ENCODE peak calls at places on chromosome 7, in eight cellular contexts. Q is IMR-90; J is neural crest cell; P is non-pigmented ciliary epithelial cell; R is Calu3; C is activated naive CD8-positive, alpha-beta T cell treated with anti-CD3 and anti-CD28 coated beads, Interleukin-2, amount 50 U/mL, for 24 hours; S is fibroblast of gingiva; V is CD4-positive, alpha-beta memory T cell. F is an unnamed sample.

GRCh38 chr7:91720255-91720937 is 160.1 kb downstream of the MTERF1 start:
- DNase-seq in Q (peak), J (no peak), P (no peak), R (no peak), C (no peak), S (peak), V (no peak), F (peak)

GRCh38 chr7:16754869-16755317 is 1.3 kb downstream of the TSPAN13 start:
- DNase-seq in Q (no peak), J (no peak), P (no peak), R (no peak), C (no peak), S (no peak), V (no peak), F (no peak)

GRCh38 chr7:30510124-30511074 is 5.8 kb upstream of the GGCT start:
- DNase-seq in Q (peak), J (no peak), P (no peak), R (peak), C (peak), S (peak), V (peak), F (no peak)

GRCh38 chr7:116290740-116291139 is 80.4 kb downstream of the TES start:
- DNase-seq in Q (no peak), J (no peak), P (no peak), R (no peak), C (no peak), S (no peak), V (no peak), F (no peak)

GRCh38 chr7:102426268-102427031 is 6.9 kb upstream of the ORAI2 start:
- DNase-seq in Q (no peak), J (no peak), P (no peak), R (no peak), C (peak), S (no peak), V (peak), F (no peak)

GRCh38 chr7:154568346-154568745 is 434.6 kb downstream of the PAXIP1 start:
- DNase-seq in Q (no peak), J (no peak), P (no peak), R (no peak), C (no peak), S (no peak), V (no peak), F (no peak)

GRCh38 chr7:92621641-92622429 is 31.6 kb upstream of the FAM133B start:
- DNase-seq in Q (no peak), J (no peak), P (no peak), R (no peak), C (no peak), S (no peak), V (no peak), F (peak)

GRCh38 chr7:46658281-46658680 is 737.2 kb upstream of the IGFBP3 start:
- DNase-seq in Q (no peak), J (no peak), P (no peak), R (no peak), C (no peak), S (no peak), V (no peak), F (no peak)

GRCh38 chr7:151897201-151897711 is 20.3 kb upstream of the PRKAG2 start:
- DNase-seq in Q (no peak), J (no peak), P (no peak), R (no peak), C (no peak), S (no peak), V (no peak), F (no peak)

GRCh38 chr7:18855796-18856195 is 261.6 kb downstream of the TWIST1 start:
- DNase-seq in Q (peak), J (no peak), P (no peak), R (no peak), C (no peak), S (peak), V (no peak), F (peak)

GRCh38 chr7:44189286-44189992 is at the start of gene GCK:
- DNase-seq in Q (no peak), J (no peak), P (no peak), R (no peak), C (no peak), S (no peak), V (no peak), F (no peak)

GRCh38 chr7:20598479-20599419 is 16.7 kb upstream of the ABCB5 start:
- DNase-seq in Q (peak), J (no peak), P (peak), R (peak), C (no peak), S (peak), V (peak), F (peak)

GRCh38 chr7:39979406-39980073 is 29.5 kb downstream of the CDK13 start:
- DNase-seq in Q (no peak), J (no peak), P (no peak), R (no peak), C (no peak), S (no peak), V (peak), F (no peak)

GRCh38 chr7:2409745-2410414 is 6.5 kb downstream of the CHST12 start:
- DNase-seq in Q (no peak), J (no peak), P (no peak), R (no peak), C (no peak), S (no peak), V (no peak), F (no peak)

GRCh38 chr7:1275685-1276424 is 43.2 kb downstream of the UNCX start:
- DNase-seq in Q (no peak), J (no peak), P (no peak), R (no peak), C (no peak), S (no peak), V (no peak), F (no peak)

GRCh38 chr7:63233881-63234280 is 764.8 kb upstream of the ZNF722 start:
- DNase-seq in Q (no peak), J (no peak), P (no peak), R (no peak), C (no peak), S (no peak), V (no peak), F (no peak)

F was measured in foreskin fibroblast.